ENCODE peak calls at places on chromosomes 7 and 10, in six cellular contexts. Q, T, B, N, S and D are unnamed samples.

GRCh38 chr7:96855139-96855538 is 145.5 kb upstream of the SEM1 start:
- DNase-seq in Q (no peak), T (no peak), B (no peak), N (no peak), S (no peak), D (no peak)

GRCh38 chr10:59734063-59734462 is 19.2 kb downstream of the MRLN start:
- DNase-seq in Q (no peak), T (no peak), B (no peak), N (no peak), S (no peak), D (no peak)

GRCh38 chr7:114789161-114789560 is 132.7 kb upstream of the MDFIC start:
- DNase-seq in Q (peak), T (no peak), B (no peak), N (no peak), S (no peak), D (no peak)

GRCh38 chr10:121672733-121673132 is 74.5 kb upstream of the FGFR2 start:
- DNase-seq in Q (no peak), T (no peak), B (no peak), N (no peak), S (no peak), D (no peak)

GRCh38 chr10:31838065-31838464 is 90.6 kb downstream of the ARHGAP12 start:
- DNase-seq in Q (no peak), T (no peak), B (no peak), N (no peak), S (no peak), D (no peak)

GRCh38 chr7:121126801-121127534 is 138.5 kb downstream of the CPED1 start:
- DNase-seq in Q (peak), T (peak), B (no peak), N (no peak), S (no peak), D (peak)

GRCh38 chr10:71978476-71978875 is 14.3 kb downstream of the CHST3 start:
- DNase-seq in Q (peak), T (peak), B (no peak), N (peak), S (no peak), D (no peak)

GRCh38 chr10:76902949-76903348 is 734.7 kb downstream of the KCNMA1 start:
- DNase-seq in Q (no peak), T (peak), B (no peak), N (no peak), S (no peak), D (peak)

GRCh38 chr7:95865716-95866371 is 93.5 kb downstream of the DYNC1I1 start:
- DNase-seq in Q (peak), T (peak), B (peak), N (no peak), S (no peak), D (peak)

GRCh38 chr10:12782537-12782936 is 219.0 kb downstream of the CCDC3 start:
- DNase-seq in Q (peak), T (peak), B (peak), N (peak), S (no peak), D (peak)

GRCh38 chr10:49053053-49053997 is 62.0 kb downstream of the VSTM4 start:
- DNase-seq in Q (no peak), T (no peak), B (no peak), N (no peak), S (peak), D (no peak)

GRCh38 chr7:47285860-47286491 is 295.9 kb downstream of the TNS3 start:
- DNase-seq in Q (no peak), T (peak), B (no peak), N (no peak), S (no peak), D (no peak)

GRCh38 chr7:36487756-36488336 is 98.2 kb downstream of the ANLN start:
- DNase-seq in Q (peak), T (peak), B (peak), N (no peak), S (peak), D (peak)

DNA sequence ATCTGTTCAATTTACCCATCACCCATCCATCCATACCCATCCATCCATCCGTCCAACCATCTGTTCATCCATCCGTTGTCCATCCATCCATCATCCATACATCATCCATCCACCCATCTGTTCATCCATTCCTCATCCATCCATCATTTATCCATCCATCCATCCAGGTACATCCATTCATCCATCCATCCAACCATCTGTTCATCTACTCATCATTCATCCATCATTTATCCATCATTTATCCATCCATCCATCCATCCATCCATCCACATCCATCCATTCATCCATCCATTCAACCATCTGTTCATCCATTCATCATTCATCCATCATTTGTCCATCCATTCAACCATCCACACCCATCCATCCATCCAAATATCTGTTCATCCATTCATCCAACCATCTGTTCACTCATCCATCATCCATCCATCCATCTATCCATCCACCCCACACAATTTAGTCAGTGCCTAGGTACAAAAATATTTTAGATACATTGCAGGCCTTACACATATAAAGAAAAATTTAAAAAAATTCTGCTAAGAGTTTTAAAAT is 119.1 kb downstream of the PRKCQ start:
- DNase-seq in Q (no peak), T (no peak), B (no peak), N (no peak), S (no peak), D (no peak)
- TF ChIP-seq EZH2 in Q (no peak), T (no peak), B (no peak), N (no peak), S (no peak), D (no peak)

GRCh38 chr10:78041170-78042057 is 7.8 kb downstream of the RPS24 start:
- DNase-seq in Q (no peak), T (no peak), B (no peak), N (no peak), S (no peak), D (no peak)
- TF ChIP-seq POLR2AphosphoS5 in Q (peak), T (peak), B (no peak), N (peak), S (peak), D (peak)

DNA sequence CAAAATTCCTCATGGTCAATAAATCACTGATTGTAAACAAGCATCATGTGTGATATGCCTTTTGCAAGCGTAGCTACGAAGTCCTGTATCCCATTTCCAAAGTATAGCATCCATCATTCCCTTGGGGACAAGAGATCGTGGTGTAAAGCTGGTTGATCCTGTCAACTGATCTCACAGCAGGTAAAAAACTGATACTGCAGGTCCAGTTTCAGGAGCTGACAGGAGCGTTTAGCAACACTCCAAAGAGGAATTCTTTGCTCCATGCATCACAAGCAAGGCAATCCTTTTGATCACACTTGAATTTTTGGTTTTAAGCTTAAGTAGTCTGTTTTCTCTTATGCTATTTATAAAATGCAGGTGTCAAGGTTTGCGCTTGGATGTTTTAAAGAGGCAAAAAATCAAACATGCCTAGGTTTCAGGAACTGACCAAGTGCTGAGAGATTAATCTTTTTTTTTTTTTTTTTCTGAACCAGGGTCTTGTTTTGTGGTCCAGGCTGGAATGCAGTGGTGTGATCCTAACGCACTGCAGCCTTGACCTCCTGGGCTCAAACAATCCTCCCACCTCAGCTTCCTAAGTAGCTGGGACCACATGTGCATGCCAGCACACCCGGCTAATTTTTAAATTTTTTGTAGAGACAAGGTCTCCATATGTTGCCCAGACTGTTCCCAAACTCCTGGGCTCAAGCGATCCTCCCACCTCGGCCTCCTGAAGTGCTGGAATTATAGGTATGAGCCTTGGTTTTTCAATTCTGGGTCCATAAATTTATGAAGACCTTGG is 1.8 kb upstream of the ZDHHC4 start:
- DNase-seq in Q (no peak), T (no peak), B (peak), N (no peak), S (no peak), D (no peak)
- H2AFZ ChIP-seq in Q (no peak), T (no peak), B (no peak), N (no peak), S (no peak), D (no peak)

GRCh38 chr10:88366772-88367171 is 216.3 kb downstream of the RNLS start:
- DNase-seq in Q (no peak), T (no peak), B (no peak), N (no peak), S (no peak), D (no peak)
- TF ChIP-seq EZH2 in Q (no peak), T (no peak), B (no peak), N (no peak), S (no peak), D (no peak)

GRCh38 chr10:70445718-70446485 is 4.4 kb upstream of the NODAL start:
- DNase-seq in Q (no peak), T (peak), B (no peak), N (no peak), S (no peak), D (no peak)
- TF ChIP-seq POLR2AphosphoS5 in Q (no peak), T (no peak), B (no peak), N (no peak), S (no peak), D (no peak)

GRCh38 chr7:30464231-30464660 is 14.3 kb downstream of the NOD1 start:
- DNase-seq in Q (no peak), T (no peak), B (no peak), N (no peak), S (peak), D (no peak)
- H2AFZ ChIP-seq in Q (no peak), T (no peak), B (no peak), N (no peak), S (no peak), D (no peak)

GRCh38 chr7:70638381-70639128 is 493.4 kb upstream of the GALNT17 start:
- DNase-seq in Q (no peak), T (no peak), B (no peak), N (no peak), S (no peak), D (no peak)

GRCh38 chr7:70636169-70636568 is 495.8 kb upstream of the GALNT17 start:
- DNase-seq in Q (no peak), T (no peak), B (no peak), N (no peak), S (no peak), D (no peak)

GRCh38 chr7:70641882-70642281 is 490.1 kb upstream of the GALNT17 start:
- DNase-seq in Q (no peak), T (no peak), B (no peak), N (no peak), S (no peak), D (no peak)

GRCh38 chr7:70637726-70638125 is 494.2 kb upstream of the GALNT17 start:
- DNase-seq in Q (no peak), T (peak), B (no peak), N (no peak), S (no peak), D (no peak)

GRCh38 chr7:70640266-70640833 is 491.6 kb upstream of the GALNT17 start:
- DNase-seq in Q (no peak), T (no peak), B (no peak), N (no peak), S (no peak), D (no peak)
- TF ChIP-seq EZH2 in Q (no peak), T (no peak), B (no peak), N (no peak), S (no peak), D (no peak)